ENCODE peak calls at places on chromosomes 4 and X, in six cellular contexts. One of them, this sample, is unnamed.

GRCh38 chr4:89657931-89658700 is 178.8 kb downstream of the SNCA start:
- DNase-seq in neuronal stem cell: no peak
- DNase-seq in IMR-90: peak
- DNase-seq in mesenchymal stem cell: peak
- DNase-seq in H1: no peak
- DNase-seq in H9: no peak
- DNase-seq in this sample: peak

GRCh38 chr4:139036885-139037284 is 21.3 kb downstream of the NOCT start:
- DNase-seq in neuronal stem cell: no peak
- DNase-seq in IMR-90: no peak
- DNase-seq in mesenchymal stem cell: no peak
- DNase-seq in H1: no peak
- DNase-seq in H9: no peak
- DNase-seq in this sample: no peak

GRCh38 chrX:6187256-6187655 is 41.4 kb downstream of the NLGN4X start:
- DNase-seq in neuronal stem cell: no peak
- DNase-seq in IMR-90: no peak
- DNase-seq in mesenchymal stem cell: no peak
- DNase-seq in H1: no peak
- DNase-seq in H9: no peak
- DNase-seq in this sample: peak

GRCh38 chr4:182869697-182870096 is 47.5 kb downstream of the DCTD start:
- DNase-seq in neuronal stem cell: no peak
- DNase-seq in IMR-90: no peak
- DNase-seq in mesenchymal stem cell: no peak
- DNase-seq in H1: no peak
- DNase-seq in H9: no peak
- DNase-seq in this sample: no peak

GRCh38 chr4:159487284-159487747 is 384.4 kb downstream of the RAPGEF2 start:
- DNase-seq in neuronal stem cell: peak
- DNase-seq in IMR-90: peak
- DNase-seq in mesenchymal stem cell: peak
- DNase-seq in H1: peak
- DNase-seq in H9: peak
- DNase-seq in this sample: peak

GRCh38 chrX:42746606-42747005 is 31.4 kb downstream of the PPP1R2C start:
- DNase-seq in neuronal stem cell: no peak
- DNase-seq in IMR-90: peak
- DNase-seq in mesenchymal stem cell: peak
- DNase-seq in H1: no peak
- DNase-seq in H9: no peak
- DNase-seq in this sample: peak

GRCh38 chr4:147916351-147916750 is 184.5 kb downstream of the ARHGAP10 start:
- DNase-seq in neuronal stem cell: no peak
- DNase-seq in IMR-90: no peak
- DNase-seq in mesenchymal stem cell: no peak
- DNase-seq in H1: no peak
- DNase-seq in H9: no peak
- DNase-seq in this sample: no peak

GRCh38 chr4:152085657-152086056 is 324.9 kb upstream of the GATB start:
- DNase-seq in neuronal stem cell: no peak
- DNase-seq in IMR-90: no peak
- DNase-seq in mesenchymal stem cell: no peak
- DNase-seq in H1: no peak
- DNase-seq in H9: no peak
- DNase-seq in this sample: no peak

GRCh38 chr4:37631551-37631950 is 54.6 kb downstream of the RELL1 start:
- DNase-seq in neuronal stem cell: no peak
- DNase-seq in IMR-90: peak
- DNase-seq in mesenchymal stem cell: no peak
- DNase-seq in H1: no peak
- DNase-seq in H9: no peak
- DNase-seq in this sample: peak

GRCh38 chr4:134687646-134688628 is 486.3 kb upstream of the PABPC4L start:
- DNase-seq in neuronal stem cell: no peak
- DNase-seq in IMR-90: no peak
- DNase-seq in mesenchymal stem cell: no peak
- DNase-seq in H1: no peak
- DNase-seq in H9: no peak
- DNase-seq in this sample: no peak

GRCh38 chr4:77773101-77773500 is 46.1 kb downstream of the CNOT6L start:
- DNase-seq in neuronal stem cell: no peak
- DNase-seq in IMR-90: peak
- DNase-seq in mesenchymal stem cell: peak
- DNase-seq in H1: no peak
- DNase-seq in H9: no peak
- DNase-seq in this sample: no peak

GRCh38 chr4:2042207-2042946 is 16.8 kb upstream of the NAT8L start:
- DNase-seq in neuronal stem cell: no peak
- DNase-seq in IMR-90: no peak
- DNase-seq in mesenchymal stem cell: peak
- DNase-seq in H1: no peak
- DNase-seq in H9: peak
- DNase-seq in this sample: no peak

GRCh38 chr4:88159137-88159725 is 792 bp upstream of the ABCG2 start:
- DNase-seq in neuronal stem cell: no peak
- DNase-seq in IMR-90: no peak
- DNase-seq in mesenchymal stem cell: no peak
- DNase-seq in H1: peak
- DNase-seq in H9: peak
- DNase-seq in this sample: peak

DNA sequence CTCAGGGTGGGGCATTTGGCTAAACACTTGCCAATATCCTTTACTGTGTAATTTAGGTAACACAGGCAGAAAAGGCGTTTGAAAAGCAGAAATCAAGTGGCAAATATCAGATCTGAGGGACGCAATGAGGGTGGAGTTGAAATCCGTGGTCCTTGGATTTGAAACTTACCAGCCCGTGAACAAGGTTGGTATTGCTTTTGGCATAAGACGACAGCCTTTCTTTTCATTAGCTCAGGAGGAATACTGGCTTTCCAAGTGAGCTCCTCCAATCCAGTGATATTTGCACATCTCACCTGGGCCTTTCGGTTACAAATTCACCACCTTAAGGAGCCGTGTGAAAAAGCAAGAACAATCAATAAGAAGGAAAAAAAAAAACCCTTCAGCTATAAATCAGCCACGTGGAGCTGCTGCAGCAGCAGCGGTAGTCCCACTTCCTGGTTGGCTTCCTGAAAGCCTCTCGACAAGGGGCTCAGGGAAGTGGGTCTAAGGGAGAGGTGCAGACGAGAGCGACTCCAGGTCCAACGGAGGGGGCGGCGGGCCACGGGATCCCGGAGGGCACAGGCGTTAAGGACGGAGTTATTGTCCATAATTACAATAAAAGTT is 717 bp upstream of the GALNT7 start:
- DNase-seq in neuronal stem cell: no peak
- DNase-seq in IMR-90: peak
- DNase-seq in mesenchymal stem cell: peak
- DNase-seq in H1: no peak
- DNase-seq in H9: peak
- DNase-seq in this sample: peak
- H3K18ac ChIP-seq in neuronal stem cell: peak
- H3K18ac ChIP-seq in IMR-90: peak
- H3K18ac ChIP-seq in mesenchymal stem cell: peak
- H3K18ac ChIP-seq in H1: peak
- H3K18ac ChIP-seq in H9: peak
- H3K18ac ChIP-seq in this sample: peak

DNA sequence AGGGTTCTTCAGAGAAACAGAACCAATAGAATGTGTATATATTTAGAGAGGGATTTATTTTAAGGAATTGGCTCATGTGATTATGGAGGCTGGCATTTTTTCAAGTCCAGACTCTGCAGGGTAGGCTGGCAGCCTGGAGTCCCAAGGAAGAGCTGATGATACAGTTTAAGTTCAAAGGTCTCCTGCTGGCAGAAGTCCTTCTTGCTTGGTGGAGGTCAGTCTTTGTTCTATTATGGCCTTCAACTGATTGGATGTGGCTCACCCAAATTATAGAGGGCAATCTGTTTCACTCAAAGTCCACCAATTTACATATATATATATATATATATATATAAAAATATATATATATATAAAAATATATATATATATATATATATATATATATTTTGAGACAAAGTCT is 52.1 kb upstream of the HSD17B10 start:
- DNase-seq in neuronal stem cell: no peak
- DNase-seq in IMR-90: no peak
- DNase-seq in mesenchymal stem cell: no peak
- DNase-seq in H1: no peak
- DNase-seq in H9: no peak
- DNase-seq in this sample: no peak
- H3K27ac ChIP-seq in neuronal stem cell: no peak
- H3K27ac ChIP-seq in IMR-90: no peak
- H3K27ac ChIP-seq in mesenchymal stem cell: no peak
- H3K27ac ChIP-seq in H1: no peak
- H3K27ac ChIP-seq in H9: no peak
- H3K27ac ChIP-seq in this sample: no peak

GRCh38 chr4:79663157-79663556 is 255.1 kb upstream of the GK2 start:
- DNase-seq in neuronal stem cell: no peak
- DNase-seq in IMR-90: no peak
- DNase-seq in mesenchymal stem cell: no peak
- DNase-seq in H1: no peak
- DNase-seq in H9: no peak
- DNase-seq in this sample: peak
- H2AFZ ChIP-seq in neuronal stem cell: no peak
- H2AFZ ChIP-seq in IMR-90: no peak
- H2AFZ ChIP-seq in mesenchymal stem cell: no peak
- H2AFZ ChIP-seq in H1: no peak
- H2AFZ ChIP-seq in H9: no peak
- H2AFZ ChIP-seq in this sample: no peak

DNA sequence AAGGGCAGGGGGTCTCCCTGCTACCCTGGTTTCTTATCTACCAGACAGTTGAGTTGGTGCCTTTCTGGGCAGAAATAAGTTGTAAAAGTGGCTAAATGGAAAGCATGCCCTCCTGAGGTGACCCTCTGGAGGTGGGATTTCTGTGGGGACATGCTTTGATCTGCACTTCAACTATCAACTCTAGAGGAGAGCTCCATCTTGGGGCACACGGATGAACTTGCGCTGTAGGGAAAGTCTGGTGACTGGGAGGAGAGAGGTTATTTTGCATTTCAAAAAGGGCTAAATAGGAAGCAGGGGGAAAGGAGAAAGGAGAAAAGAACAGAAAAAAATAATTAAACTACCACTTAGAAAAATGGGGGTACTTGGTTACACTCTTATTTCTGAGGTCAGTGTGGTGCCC is 12.7 kb upstream of the RHOXF2B start:
- DNase-seq in neuronal stem cell: no peak
- DNase-seq in IMR-90: no peak
- DNase-seq in mesenchymal stem cell: no peak
- DNase-seq in H1: no peak
- DNase-seq in H9: peak
- DNase-seq in this sample: no peak
- H3K18ac ChIP-seq in neuronal stem cell: no peak
- H3K18ac ChIP-seq in IMR-90: no peak
- H3K18ac ChIP-seq in mesenchymal stem cell: no peak
- H3K18ac ChIP-seq in H1: no peak
- H3K18ac ChIP-seq in H9: no peak
- H3K18ac ChIP-seq in this sample: no peak

GRCh38 chr4:10656420-10656819 is 28.1 kb downstream of the CLNK start:
- DNase-seq in neuronal stem cell: no peak
- DNase-seq in IMR-90: no peak
- DNase-seq in mesenchymal stem cell: no peak
- DNase-seq in H1: no peak
- DNase-seq in H9: no peak
- DNase-seq in this sample: peak
- H3K27ac ChIP-seq in neuronal stem cell: no peak
- H3K27ac ChIP-seq in IMR-90: no peak
- H3K27ac ChIP-seq in mesenchymal stem cell: peak
- H3K27ac ChIP-seq in H1: no peak
- H3K27ac ChIP-seq in H9: no peak
- H3K27ac ChIP-seq in this sample: no peak

GRCh38 chrX:155218777-155219176 is 2.5 kb downstream of the VBP1 start:
- DNase-seq in neuronal stem cell: no peak
- DNase-seq in IMR-90: no peak
- DNase-seq in mesenchymal stem cell: no peak
- DNase-seq in H1: no peak
- DNase-seq in H9: no peak
- DNase-seq in this sample: no peak
- H2AFZ ChIP-seq in neuronal stem cell: no peak
- H2AFZ ChIP-seq in IMR-90: no peak
- H2AFZ ChIP-seq in mesenchymal stem cell: no peak
- H2AFZ ChIP-seq in H1: no peak
- H2AFZ ChIP-seq in H9: no peak
- H2AFZ ChIP-seq in this sample: no peak

This sample was measured in trophoblast cell.